ENCODE peak calls at places on chromosome 14, in eight cellular contexts. J is A549, Y is gastrocnemius medialis, F is vagina, I is tibial nerve, G is NB4, L is heart left ventricle, X is IMR-90. V is an unnamed sample.

GRCh38 chr14:50237448-50237847 is 6.1 kb upstream of the SOS2 start:
- DNase-seq in J (no peak), Y (no peak), F (no peak), I (no peak), G (peak; percentile 86), L (no peak), X (no peak), V (no peak)

GRCh38 chr14:26255213-26255612 is 342.6 kb downstream of the NOVA1 start:
- DNase-seq in J (no peak), Y (no peak), F (no peak), I (no peak), G (peak; percentile 15), L (no peak), X (peak; percentile 31), V (no peak)

GRCh38 chr14:101174980-101175606 is 271.6 kb upstream of the RTL1 start:
- DNase-seq in J (no peak), Y (no peak), F (peak; percentile 81), I (no peak), G (no peak), L (no peak), X (no peak), V (no peak)

GRCh38 chr14:73462815-73463214 is 4.5 kb upstream of the NUMB start:
- DNase-seq in J (no peak), Y (no peak), F (no peak), I (no peak), G (peak; percentile 38), L (peak; percentile 32), X (no peak), V (no peak)

GRCh38 chr14:22557846-22558220 is 31.2 kb downstream of the DAD1 start:
- DNase-seq in J (no peak), Y (no peak), F (no peak), I (no peak), G (peak; percentile 37), L (no peak), X (no peak), V (no peak)

GRCh38 chr14:26332966-26333365 is 264.9 kb downstream of the NOVA1 start:
- DNase-seq in J (no peak), Y (peak; percentile 16), F (no peak), I (no peak), G (no peak), L (no peak), X (no peak), V (no peak)

GRCh38 chr14:58151264-58151700 is 731 bp downstream of the ARMH4 start:
- DNase-seq in J (no peak), Y (no peak), F (no peak), I (no peak), G (no peak), L (no peak), X (no peak), V (peak; percentile 29)

GRCh38 chr14:100658514-100658886 is 68.2 kb upstream of the DLK1 start:
- DNase-seq in J (no peak), Y (no peak), F (no peak), I (no peak), G (no peak), L (no peak), X (no peak), V (no peak)

DNA sequence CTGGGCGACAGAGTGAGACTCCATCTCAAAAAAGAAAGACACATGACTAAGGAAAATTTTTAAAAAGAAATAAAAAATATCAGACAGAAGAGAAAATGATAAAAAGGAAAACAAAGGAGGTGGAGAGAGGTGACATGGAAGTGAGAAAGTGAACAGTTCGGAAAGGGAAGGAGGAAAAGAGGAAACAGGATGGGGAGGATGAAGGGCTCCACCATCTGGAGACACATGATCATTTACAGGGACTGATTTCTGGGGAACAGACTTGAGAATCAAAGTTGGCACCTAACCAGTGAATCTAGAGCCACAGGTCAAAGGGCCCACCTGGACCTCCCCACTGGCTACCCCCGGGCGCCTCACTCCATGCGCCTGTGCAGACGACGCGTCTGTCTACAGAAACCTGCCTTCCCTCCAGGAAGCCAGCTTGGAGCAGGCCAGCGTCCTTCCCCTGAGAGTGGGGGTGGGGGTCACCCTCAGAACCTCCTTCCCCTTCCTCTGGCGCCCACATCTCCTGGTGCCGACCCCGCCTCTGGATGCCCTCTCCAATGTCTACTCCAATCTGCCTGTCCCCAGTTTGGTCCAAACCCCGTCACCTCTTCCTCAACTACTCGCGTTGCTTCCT is 60.5 kb downstream of the AMN start:
- DNase-seq in J (peak; percentile 28), Y (no peak), F (no peak), I (no peak), G (no peak), L (no peak), X (no peak), V (no peak)
- TF ChIP-seq CTCF in J (no peak), Y (no peak), F (no peak), I (no peak), G (no peak), L (no peak), X (no peak), V (no peak)

GRCh38 chr14:74620923-74621322 is 8.9 kb upstream of the LTBP2 start:
- DNase-seq in J (no peak), Y (no peak), F (no peak), I (no peak), G (no peak), L (no peak), X (no peak), V (no peak)

GRCh38 chr14:74620497-74620921 is 8.5 kb upstream of the LTBP2 start:
- DNase-seq in J (peak; percentile 51), Y (no peak), F (no peak), I (no peak), G (peak; percentile 91), L (no peak), X (peak; percentile 95), V (no peak)

GRCh38 chr14:74618078-74618952 is 6.3 kb upstream of the LTBP2 start:
- DNase-seq in J (peak; percentile 48), Y (no peak), F (no peak), I (no peak), G (peak; percentile 80), L (peak; percentile 15), X (peak; percentile 74), V (no peak)

GRCh38 chr14:74621556-74621955 is 9.5 kb upstream of the LTBP2 start:
- DNase-seq in J (no peak), Y (no peak), F (no peak), I (no peak), G (no peak), L (no peak), X (no peak), V (no peak)

DNA sequence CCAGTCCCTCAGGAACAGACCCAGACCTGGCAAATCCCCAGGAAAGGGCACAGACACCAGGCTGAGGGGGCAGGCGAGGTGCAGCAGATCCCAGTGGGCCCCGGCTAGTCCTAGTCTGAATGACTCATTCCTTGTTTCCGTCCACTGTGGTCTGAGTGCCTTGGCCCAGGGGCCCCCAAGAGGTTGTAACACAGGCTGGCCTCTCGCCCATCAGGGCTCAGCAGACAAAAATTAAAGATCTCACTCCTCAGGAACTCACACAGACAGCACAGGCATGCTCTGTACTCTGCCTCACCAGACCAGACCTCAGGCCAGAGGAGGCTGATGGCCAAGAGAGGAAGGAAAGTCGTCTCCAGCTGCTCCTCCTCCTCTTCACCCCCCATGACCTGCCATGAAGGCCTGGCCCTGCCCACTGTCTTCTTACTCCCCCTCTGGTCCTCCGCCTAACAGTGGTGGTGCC is 7.7 kb upstream of the LTBP2 start:
- DNase-seq in J (peak; percentile 51), Y (peak; percentile 86), F (no peak), I (peak; percentile 86), G (peak; percentile 79), L (peak; percentile 76), X (peak; percentile 98), V (peak; percentile 89)
- TF ChIP-seq POLR2A in J (no peak), Y (peak; percentile 22), F (no peak), I (no peak), G (no peak), L (no peak), X (peak; percentile 56), V (no peak)

GRCh38 chr14:99539503-99539902 is 58.3 kb downstream of the CCNK start:
- DNase-seq in J (no peak), Y (no peak), F (no peak), I (no peak), G (no peak), L (no peak), X (no peak), V (no peak)

GRCh38 chr14:99538733-99539132 is 57.5 kb downstream of the CCNK start:
- DNase-seq in J (no peak), Y (no peak), F (no peak), I (no peak), G (no peak), L (no peak), X (no peak), V (no peak)

GRCh38 chr14:99535908-99536778 is 54.9 kb downstream of the CCNK start:
- DNase-seq in J (no peak), Y (no peak), F (no peak), I (no peak), G (no peak), L (no peak), X (no peak), V (no peak)

GRCh38 chr14:99537399-99537798 is 56.2 kb downstream of the CCNK start:
- DNase-seq in J (peak; percentile 74), Y (no peak), F (no peak), I (no peak), G (no peak), L (no peak), X (peak; percentile 83), V (peak; percentile 56)

DNA sequence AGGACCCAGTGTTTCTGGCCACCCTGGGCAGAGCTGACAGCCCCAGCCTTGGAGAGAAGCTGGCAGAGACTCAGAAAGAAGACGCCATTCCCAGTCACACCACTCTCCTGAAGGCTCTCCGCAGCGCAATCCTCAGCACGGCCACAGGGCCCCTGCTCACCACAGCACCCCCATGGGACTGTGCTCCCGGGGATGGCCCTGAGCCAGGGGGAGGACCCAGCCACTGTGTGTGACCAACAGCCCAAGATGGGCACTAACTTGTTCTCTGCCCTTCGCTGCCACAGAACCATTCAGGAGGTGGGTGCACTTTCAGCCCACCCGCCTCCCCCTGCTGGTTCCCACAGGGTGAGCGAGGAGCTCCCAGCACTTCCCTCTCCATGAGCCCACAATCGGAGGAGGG is 57.1 kb downstream of the CCNK start:
- DNase-seq in J (peak; percentile 38), Y (no peak), F (no peak), I (no peak), G (no peak), L (no peak), X (peak; percentile 25), V (no peak)
- TF ChIP-seq CTCF in J (no peak), Y (no peak), F (no peak), I (no peak), G (peak; percentile 9), L (no peak), X (peak; percentile 14), V (no peak)

DNA sequence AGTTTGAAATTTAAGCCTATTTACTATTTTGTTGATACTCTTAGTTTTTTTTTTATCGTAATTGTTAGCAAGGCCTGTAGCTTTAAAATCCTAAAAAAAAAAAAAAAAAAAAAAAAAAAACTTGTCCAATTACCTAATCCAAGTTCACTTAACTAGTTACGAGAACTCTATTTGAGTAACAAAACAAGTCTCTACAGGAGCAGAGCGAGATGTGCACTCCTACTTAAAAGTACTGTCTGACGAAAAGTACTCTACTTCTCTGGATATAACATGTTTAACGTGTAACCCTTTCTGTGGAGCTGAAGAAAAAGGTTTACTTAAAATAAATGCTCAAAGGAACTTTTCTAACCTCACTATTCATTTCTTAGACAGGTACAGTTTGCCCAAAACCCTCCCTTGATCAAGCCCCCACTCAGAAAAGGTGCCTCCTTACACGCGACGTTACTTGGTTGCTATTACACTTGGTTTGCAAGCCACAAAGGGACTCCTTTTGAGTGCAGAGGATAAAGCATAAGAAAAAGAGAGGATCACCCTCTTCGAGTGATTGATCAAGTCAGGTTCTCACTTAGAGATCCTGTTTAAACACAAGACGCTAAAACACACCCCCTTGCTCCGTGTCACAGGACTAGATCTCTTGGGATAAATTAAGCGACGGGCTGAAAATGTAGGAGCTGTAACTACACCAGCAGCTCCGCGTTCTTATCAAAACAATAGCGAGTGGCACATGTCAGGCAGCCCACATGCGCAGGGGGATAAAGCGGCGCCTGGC is 2.2 kb downstream of the BAZ1A start:
- DNase-seq in J (peak; percentile 46), Y (no peak), F (no peak), I (no peak), G (no peak), L (no peak), X (peak; percentile 69), V (no peak)
- TF ChIP-seq POLR2A in J (no peak), Y (no peak), F (peak; percentile 66), I (peak; percentile 10), G (no peak), L (no peak), X (no peak), V (peak; percentile 82)

V was measured in ovary.